ENCODE peak calls at places on chromosome 17, in five cellular contexts. One of them, this sample, is unnamed.

GRCh38 chr17:62064029-62064790 is 868 bp downstream of the MED13 start:
- DNase-seq in K562: no peak
- DNase-seq in HepG2: no peak
- DNase-seq in H1: no peak
- DNase-seq in GM12878: no peak
- DNase-seq in this sample: no peak

GRCh38 chr17:82105882-82106696 is 8.1 kb upstream of the FASN start:
- DNase-seq in H1: peak
- DNase-seq in K562: peak
- DNase-seq in GM12878: peak
- DNase-seq in HepG2: peak
- DNase-seq in this sample: peak

GRCh38 chr17:74637265-74637664 is 13.7 kb upstream of the CD300E start:
- DNase-seq in HepG2: no peak
- DNase-seq in H1: no peak
- DNase-seq in GM12878: no peak
- DNase-seq in K562: no peak
- DNase-seq in this sample: no peak

GRCh38 chr17:68961204-68961893 is 6.2 kb upstream of the ABCA8 start:
- DNase-seq in HepG2: no peak
- DNase-seq in GM12878: no peak
- DNase-seq in H1: no peak
- DNase-seq in K562: no peak
- DNase-seq in this sample: no peak

GRCh38 chr17:29357232-29357631 is 32.9 kb upstream of the TAOK1 start:
- DNase-seq in K562: no peak
- DNase-seq in GM12878: no peak
- DNase-seq in HepG2: no peak
- DNase-seq in H1: no peak
- DNase-seq in this sample: no peak

GRCh38 chr17:49494937-49495841 is at the start of gene NGFR:
- DNase-seq in GM12878: no peak
- DNase-seq in HepG2: no peak
- DNase-seq in H1: no peak
- DNase-seq in K562: peak
- DNase-seq in this sample: no peak

GRCh38 chr17:2388020-2388704 is 12.7 kb downstream of the MNT start:
- DNase-seq in H1: no peak
- DNase-seq in HepG2: no peak
- DNase-seq in K562: no peak
- DNase-seq in GM12878: no peak
- DNase-seq in this sample: no peak

GRCh38 chr17:69326302-69327059 is 452 bp downstream of the ABCA5 start:
- DNase-seq in HepG2: peak
- DNase-seq in K562: no peak
- DNase-seq in H1: no peak
- DNase-seq in GM12878: no peak
- DNase-seq in this sample: no peak

GRCh38 chr17:28973414-28973813 is 22.1 kb upstream of the PHF12 start:
- DNase-seq in HepG2: no peak
- DNase-seq in H1: no peak
- DNase-seq in GM12878: no peak
- DNase-seq in K562: no peak
- DNase-seq in this sample: no peak

GRCh38 chr17:81401727-81402529 is 6.7 kb downstream of the BAHCC1 start:
- DNase-seq in GM12878: no peak
- DNase-seq in HepG2: no peak
- DNase-seq in H1: no peak
- DNase-seq in K562: peak
- DNase-seq in this sample: no peak

GRCh38 chr17:16243385-16243784 is 26.4 kb downstream of the PIGL start:
- DNase-seq in HepG2: no peak
- DNase-seq in H1: no peak
- DNase-seq in GM12878: no peak
- DNase-seq in K562: no peak
- DNase-seq in this sample: no peak

GRCh38 chr17:74605361-74605760 is 13.3 kb upstream of the CD300LD start:
- DNase-seq in H1: no peak
- DNase-seq in GM12878: no peak
- DNase-seq in HepG2: no peak
- DNase-seq in K562: no peak
- DNase-seq in this sample: no peak

GRCh38 chr17:39929657-39930407 is 2.3 kb downstream of the LRRC3C start:
- DNase-seq in HepG2: peak
- DNase-seq in GM12878: no peak
- DNase-seq in H1: no peak
- DNase-seq in K562: no peak
- DNase-seq in this sample: no peak

GRCh38 chr17:83034525-83034924 is 44.9 kb upstream of the METRNL start:
- DNase-seq in HepG2: no peak
- DNase-seq in H1: no peak
- DNase-seq in K562: no peak
- DNase-seq in GM12878: no peak
- DNase-seq in this sample: no peak

GRCh38 chr17:7361906-7362305 is 7.0 kb downstream of the TMEM95 start:
- DNase-seq in GM12878: no peak
- DNase-seq in H1: no peak
- DNase-seq in K562: no peak
- DNase-seq in HepG2: no peak
- DNase-seq in this sample: no peak

GRCh38 chr17:64459284-64459747 is 10.4 kb downstream of the MILR1 start:
- DNase-seq in GM12878: no peak
- DNase-seq in K562: no peak
- DNase-seq in H1: no peak
- DNase-seq in HepG2: no peak
- DNase-seq in this sample: peak

GRCh38 chr17:19720210-19720475 is 3.8 kb upstream of the SLC47A2 start:
- DNase-seq in GM12878: no peak
- DNase-seq in K562: no peak
- DNase-seq in H1: no peak
- DNase-seq in HepG2: no peak
- DNase-seq in this sample: no peak

GRCh38 chr17:36743130-36743529 is 141.7 kb downstream of the MRM1 start:
- DNase-seq in HepG2: no peak
- DNase-seq in H1: no peak
- DNase-seq in K562: no peak
- DNase-seq in GM12878: no peak
- DNase-seq in this sample: no peak

GRCh38 chr17:55814377-55814776 is 63.5 kb downstream of the PCTP start:
- DNase-seq in HepG2: no peak
- DNase-seq in GM12878: no peak
- DNase-seq in K562: no peak
- DNase-seq in H1: no peak
- DNase-seq in this sample: no peak

GRCh38 chr17:14464741-14465140 is 163.9 kb downstream of the HS3ST3B1 start:
- DNase-seq in H1: no peak
- DNase-seq in K562: no peak
- DNase-seq in GM12878: no peak
- DNase-seq in HepG2: no peak
- DNase-seq in this sample: no peak

GRCh38 chr17:147796-148740 is 10.7 kb downstream of the SCGB1C2 start:
- DNase-seq in GM12878: no peak
- DNase-seq in H1: no peak
- DNase-seq in K562: no peak
- DNase-seq in HepG2: no peak
- DNase-seq in this sample: no peak

GRCh38 chr17:40347319-40348135 is 17.0 kb downstream of the GJD3 start:
- DNase-seq in GM12878: no peak
- DNase-seq in H1: no peak
- DNase-seq in HepG2: no peak
- DNase-seq in K562: peak
- DNase-seq in this sample: no peak

GRCh38 chr17:35074711-35075707 is 11.5 kb upstream of the RFFL start:
- DNase-seq in GM12878: no peak
- DNase-seq in HepG2: peak
- DNase-seq in K562: no peak
- DNase-seq in H1: no peak
- DNase-seq in this sample: no peak

GRCh38 chr17:57328109-57328882 is 72.0 kb downstream of the MSI2 start:
- DNase-seq in HepG2: no peak
- DNase-seq in H1: no peak
- DNase-seq in K562: no peak
- DNase-seq in GM12878: no peak
- DNase-seq in this sample: no peak

GRCh38 chr17:348692-349425 is 3.7 kb downstream of the RPH3AL start:
- DNase-seq in H1: no peak
- DNase-seq in K562: no peak
- DNase-seq in HepG2: peak
- DNase-seq in GM12878: no peak
- DNase-seq in this sample: no peak

GRCh38 chr17:80860101-80860671 is 131.5 kb upstream of the CHMP6 start:
- DNase-seq in HepG2: no peak
- DNase-seq in H1: no peak
- DNase-seq in K562: no peak
- DNase-seq in GM12878: no peak
- DNase-seq in this sample: no peak

GRCh38 chr17:29124135-29124930 is 55.9 kb downstream of the MYO18A start:
- DNase-seq in K562: peak
- DNase-seq in H1: no peak
- DNase-seq in GM12878: no peak
- DNase-seq in HepG2: peak
- DNase-seq in this sample: no peak

DNA sequence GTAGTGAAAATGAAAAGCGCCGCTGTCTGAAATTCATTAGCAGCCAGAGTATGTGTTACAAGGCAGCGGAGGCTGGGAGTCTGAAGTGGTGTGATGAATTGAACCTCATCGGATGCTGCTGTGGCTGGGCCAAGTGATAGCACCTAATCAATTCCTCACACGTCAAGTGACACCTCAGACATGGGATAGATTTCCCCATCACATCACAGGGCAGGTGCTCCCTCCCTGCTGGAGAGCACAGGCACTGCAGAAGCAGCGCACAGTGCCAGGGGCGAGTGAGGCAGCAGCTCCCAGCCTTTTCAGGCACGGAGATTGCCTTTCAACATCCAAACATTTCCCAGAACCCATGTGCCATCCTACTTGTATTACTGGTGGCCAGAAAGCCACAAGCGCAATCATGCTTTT is 32.2 kb downstream of the DRC3 start:
- DNase-seq in GM12878: no peak
- DNase-seq in H1: no peak
- DNase-seq in HepG2: no peak
- DNase-seq in K562: peak
- DNase-seq in this sample: no peak
- TF ChIP-seq SP1 in GM12878: no peak
- TF ChIP-seq SP1 in H1: no peak
- TF ChIP-seq SP1 in HepG2: no peak
- TF ChIP-seq SP1 in K562: no peak
- TF ChIP-seq SP1 in this sample: no peak

DNA sequence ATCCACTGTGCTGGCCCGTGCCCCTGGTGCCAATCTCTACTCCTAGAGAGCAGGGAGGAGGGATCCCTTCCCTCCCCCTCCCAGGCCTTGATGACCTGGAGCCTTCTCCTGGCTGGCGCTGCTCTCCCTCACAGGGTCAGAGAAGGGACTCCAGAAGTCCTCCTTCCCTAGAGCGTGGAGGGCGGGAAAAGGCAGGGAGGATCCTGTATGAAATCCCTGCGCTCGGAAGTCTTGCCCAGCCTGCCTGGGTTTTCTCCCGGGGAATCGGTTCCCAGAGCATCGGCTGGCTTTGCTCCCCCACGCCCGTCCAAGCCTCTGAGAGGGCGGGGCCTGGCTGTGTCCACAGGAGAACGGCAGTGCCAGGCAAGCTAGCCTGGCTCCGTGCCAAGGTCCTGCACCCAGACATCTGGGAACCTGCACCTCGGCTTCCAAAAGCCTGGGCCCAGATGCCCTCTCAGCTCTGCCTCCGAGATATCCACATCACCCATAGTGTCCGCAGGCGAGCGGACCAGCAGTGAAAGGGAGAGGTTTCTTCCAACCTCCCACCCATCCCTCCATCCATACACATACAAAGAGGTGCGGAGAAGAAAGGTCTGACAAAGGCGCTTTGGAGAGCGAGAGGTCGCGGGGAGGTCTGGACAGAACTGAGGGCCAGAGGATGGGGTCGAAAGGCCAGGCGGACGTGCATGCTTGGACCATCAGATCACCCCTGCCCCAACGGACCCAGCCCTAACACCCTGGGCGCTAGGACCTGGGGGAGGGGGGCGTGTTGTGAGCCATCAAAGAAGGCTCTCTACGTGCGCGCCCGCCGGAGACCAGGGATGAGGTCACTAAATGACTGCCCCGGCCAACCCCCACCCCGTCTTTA is 1.1 kb downstream of the MPP2 start:
- DNase-seq in H1: no peak
- DNase-seq in K562: peak
- DNase-seq in HepG2: peak
- DNase-seq in GM12878: no peak
- DNase-seq in this sample: no peak
- TF ChIP-seq YY1 in H1: no peak
- TF ChIP-seq YY1 in K562: no peak
- TF ChIP-seq YY1 in HepG2: no peak
- TF ChIP-seq YY1 in GM12878: no peak
- TF ChIP-seq YY1 in this sample: no peak

DNA sequence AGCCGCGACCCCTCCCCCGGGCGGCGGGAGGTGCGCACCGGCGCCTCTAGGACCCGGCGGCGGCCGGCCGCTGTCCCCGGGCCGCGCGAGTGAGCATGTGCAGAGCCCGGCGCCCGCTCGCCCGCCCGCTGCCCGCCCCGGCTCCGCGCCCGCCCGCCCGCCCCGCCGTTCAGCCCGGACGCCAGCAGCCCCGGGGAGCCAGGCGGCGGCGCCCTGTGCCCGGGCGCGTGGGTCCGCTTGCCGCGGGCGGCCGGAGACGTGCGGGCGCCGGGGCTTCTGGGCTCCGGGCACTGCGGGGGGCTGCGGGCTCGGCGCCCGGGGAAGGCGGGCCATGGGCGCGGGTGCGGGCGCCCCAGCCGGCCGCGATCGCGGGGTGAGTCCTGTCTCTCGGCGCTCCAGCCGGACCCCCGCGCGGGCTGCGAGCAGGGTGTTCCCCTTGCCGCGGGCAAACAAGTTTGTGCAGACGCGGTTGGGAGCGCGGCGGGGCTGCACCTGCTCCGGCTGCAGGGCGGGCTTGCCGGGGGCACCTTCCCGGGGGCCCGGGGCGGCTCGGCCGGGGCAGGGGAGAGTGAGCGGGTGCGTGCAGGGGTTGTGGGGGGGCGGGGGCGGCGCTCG is at the start of gene WSCD1:
- DNase-seq in K562: no peak
- DNase-seq in HepG2: no peak
- DNase-seq in H1: no peak
- DNase-seq in GM12878: no peak
- DNase-seq in this sample: no peak
- TF ChIP-seq SP1 in K562: no peak
- TF ChIP-seq SP1 in HepG2: no peak
- TF ChIP-seq SP1 in H1: no peak
- TF ChIP-seq SP1 in GM12878: no peak
- TF ChIP-seq SP1 in this sample: no peak

DNA sequence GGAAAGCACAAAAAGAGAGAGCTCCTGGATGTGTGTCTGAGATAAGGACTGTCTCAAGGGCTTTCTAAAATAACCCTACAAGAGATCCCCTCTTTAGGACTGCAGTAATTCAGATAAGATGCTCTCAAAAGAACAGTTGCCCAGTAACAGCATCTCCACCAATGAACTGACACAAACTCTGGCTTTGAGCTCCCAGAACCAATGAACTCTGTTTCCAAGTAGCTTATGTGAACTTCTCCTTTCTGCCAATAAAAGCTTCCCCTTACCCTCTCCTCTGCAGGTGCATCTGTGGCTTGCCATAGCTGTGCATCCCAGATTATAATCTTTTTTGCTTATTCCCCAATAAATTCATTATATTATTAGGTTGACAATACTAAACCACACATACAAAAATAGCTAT is 421.5 kb downstream of the SLC39A11 start:
- DNase-seq in HepG2: no peak
- DNase-seq in K562: no peak
- DNase-seq in H1: no peak
- DNase-seq in GM12878: no peak
- DNase-seq in this sample: no peak
- TF ChIP-seq YY1 in HepG2: no peak
- TF ChIP-seq YY1 in K562: no peak
- TF ChIP-seq YY1 in H1: no peak
- TF ChIP-seq YY1 in GM12878: no peak
- TF ChIP-seq YY1 in this sample: no peak

This sample was measured in HCT116.